ENCODE peak calls at places on chromosomes 12 and 14, in four cellular contexts. F is WTC11, X is AG10803, S is psoas muscle. Q is an unnamed sample.

GRCh38 chr14:36241183-36241582 is 64.7 kb upstream of the PTCSC3 start:
- DNase-seq in F (no peak), X (no peak), S (no peak), Q (peak)

GRCh38 chr12:116381744-116382455 is 104.4 kb upstream of the MED13L start:
- DNase-seq in F (peak), X (peak), S (no peak), Q (peak)

GRCh38 chr14:54686219-54686870 is 119.4 kb downstream of the SAMD4A start:
- DNase-seq in F (no peak), X (peak), S (peak), Q (peak)

GRCh38 chr12:72017054-72017651 is 78.5 kb downstream of the TPH2 start:
- DNase-seq in F (peak), X (peak), S (peak), Q (peak)

GRCh38 chr12:27446436-27446835 is at the start of gene SMCO2:
- DNase-seq in F (no peak), X (no peak), S (no peak), Q (no peak)

GRCh38 chr12:53061404-53062010 is 11.6 kb downstream of the TNS2 start:
- DNase-seq in F (peak), X (no peak), S (peak), Q (no peak)

GRCh38 chr12:6960291-6961277 is 9.4 kb downstream of the PTPN6 start:
- DNase-seq in F (no peak), X (peak), S (peak), Q (peak)

GRCh38 chr12:105820407-105821140 is 318.2 kb downstream of the NUAK1 start:
- DNase-seq in F (no peak), X (peak), S (peak), Q (peak)

GRCh38 chr12:2418579-2418978 is 365.8 kb downstream of the CACNA1C start:
- DNase-seq in F (no peak), X (no peak), S (no peak), Q (no peak)

DNA sequence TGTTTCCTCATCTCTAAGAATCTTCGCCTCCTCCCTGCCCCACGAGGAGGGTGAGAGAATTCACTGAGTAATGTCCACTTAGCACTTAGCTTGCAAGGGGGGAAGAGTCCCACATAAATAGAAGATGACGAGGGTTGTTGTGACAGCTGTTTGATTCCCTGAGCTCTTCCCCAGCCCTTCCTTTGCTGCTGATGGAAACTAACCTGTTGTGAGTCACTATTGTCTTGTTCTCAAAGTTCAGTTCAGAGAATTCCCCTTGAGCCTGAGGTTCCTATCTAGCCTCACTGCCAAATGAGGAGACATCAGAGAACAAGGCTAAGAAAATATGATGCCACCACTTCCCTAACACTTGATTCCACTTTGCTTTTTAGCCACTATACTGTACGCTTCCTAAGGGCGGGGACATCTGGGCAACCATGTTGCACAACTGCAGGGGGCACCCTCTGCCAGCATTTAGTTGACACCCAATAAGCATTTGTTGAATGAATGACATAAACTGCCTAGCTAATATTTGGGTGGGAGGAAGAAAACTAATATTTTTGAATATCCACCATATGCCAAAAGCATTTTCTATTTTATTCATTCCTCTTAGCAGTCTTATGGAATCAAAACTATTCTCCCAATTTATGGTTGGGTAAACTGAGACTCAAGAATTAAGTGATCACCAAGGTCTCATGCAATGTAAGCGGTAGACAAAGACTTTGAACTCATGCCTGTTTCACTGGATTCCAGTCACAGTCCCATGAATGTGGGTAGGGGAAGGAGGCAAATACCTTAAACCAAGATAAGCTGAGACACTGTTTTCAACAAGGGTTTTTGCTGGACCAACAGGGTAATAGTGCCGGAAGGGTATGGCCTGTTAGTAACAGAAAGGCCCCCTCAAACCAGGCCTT is 77.6 kb downstream of the ZFP36L1 start:
- DNase-seq in F (no peak), X (peak), S (no peak), Q (peak)
- TF ChIP-seq CTCF in F (no peak), X (no peak), S (no peak), Q (no peak)

GRCh38 chr12:132141976-132142678 is 2.0 kb downstream of the DDX51 start:
- DNase-seq in F (no peak), X (no peak), S (no peak), Q (no peak)
- TF ChIP-seq CTCF in F (no peak), X (no peak), S (no peak), Q (no peak)

GRCh38 chr12:22531205-22531604 is 13.1 kb downstream of the C2CD5 start:
- DNase-seq in F (no peak), X (no peak), S (no peak), Q (no peak)

GRCh38 chr12:22532317-22532716 is 12.0 kb downstream of the C2CD5 start:
- DNase-seq in F (no peak), X (no peak), S (no peak), Q (no peak)

GRCh38 chr12:22527999-22528398 is 16.3 kb downstream of the C2CD5 start:
- DNase-seq in F (no peak), X (peak), S (no peak), Q (peak)

GRCh38 chr12:22526836-22527235 is 17.5 kb downstream of the C2CD5 start:
- DNase-seq in F (no peak), X (no peak), S (no peak), Q (no peak)

DNA sequence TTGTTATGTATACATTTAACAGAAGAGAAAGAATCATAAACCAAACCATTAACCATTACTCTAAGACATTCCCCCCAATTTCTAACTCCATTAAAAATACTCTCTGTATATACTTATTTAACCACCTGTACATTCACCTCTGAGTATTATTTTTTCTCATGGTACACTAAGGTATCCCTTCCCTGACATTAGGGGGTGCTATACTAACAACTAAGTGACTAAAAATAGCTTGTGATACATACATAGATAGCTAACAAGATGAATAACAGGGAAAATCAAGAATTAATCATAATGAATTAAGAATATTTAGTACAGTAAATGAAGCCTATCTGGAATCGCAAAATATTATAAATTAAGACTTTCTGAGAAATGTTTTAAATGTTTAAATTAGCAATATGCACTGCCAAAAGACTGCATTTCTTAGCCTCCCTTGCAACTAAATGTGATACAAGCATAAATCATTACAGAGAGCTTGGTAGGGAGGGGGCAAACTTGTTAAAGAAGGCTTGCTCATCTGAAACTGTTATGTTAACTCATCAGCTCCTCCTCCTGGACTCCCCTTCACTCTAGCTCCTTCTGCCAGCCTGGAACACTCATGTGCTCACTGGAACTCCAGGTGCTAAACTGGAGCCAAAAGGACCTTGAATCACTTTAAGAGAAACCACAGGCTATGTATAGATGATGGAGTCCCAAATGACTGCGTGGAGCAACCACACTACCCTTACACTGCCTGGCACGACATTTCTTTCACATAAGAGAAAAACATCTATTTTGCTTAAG is 14.9 kb downstream of the C2CD5 start:
- DNase-seq in F (no peak), X (peak), S (no peak), Q (peak)
- TF ChIP-seq CTCF in F (peak), X (peak), S (peak), Q (peak)

DNA sequence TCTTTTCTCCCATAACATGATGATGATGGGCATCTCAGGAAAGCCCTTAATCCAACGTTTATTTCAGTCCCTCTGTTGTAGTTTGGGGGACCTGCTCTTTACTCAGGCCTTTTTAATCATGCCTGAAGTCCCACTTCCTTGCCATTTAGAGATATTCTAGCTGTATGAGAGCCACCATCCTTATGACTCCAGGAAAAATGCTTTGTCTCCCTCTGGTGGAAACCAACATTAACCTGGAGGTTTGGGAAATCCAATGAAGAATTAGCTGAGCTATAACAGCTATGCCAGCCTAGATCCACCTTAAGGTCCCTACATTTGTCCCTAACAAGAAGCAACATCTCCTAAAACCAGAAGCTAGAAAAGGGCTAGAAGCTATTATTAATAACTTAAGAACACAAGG is 1399.1 kb downstream of the LRFN5 start:
- DNase-seq in F (no peak), X (no peak), S (no peak), Q (peak)
- TF ChIP-seq CTCF in F (no peak), X (no peak), S (no peak), Q (peak)

DNA sequence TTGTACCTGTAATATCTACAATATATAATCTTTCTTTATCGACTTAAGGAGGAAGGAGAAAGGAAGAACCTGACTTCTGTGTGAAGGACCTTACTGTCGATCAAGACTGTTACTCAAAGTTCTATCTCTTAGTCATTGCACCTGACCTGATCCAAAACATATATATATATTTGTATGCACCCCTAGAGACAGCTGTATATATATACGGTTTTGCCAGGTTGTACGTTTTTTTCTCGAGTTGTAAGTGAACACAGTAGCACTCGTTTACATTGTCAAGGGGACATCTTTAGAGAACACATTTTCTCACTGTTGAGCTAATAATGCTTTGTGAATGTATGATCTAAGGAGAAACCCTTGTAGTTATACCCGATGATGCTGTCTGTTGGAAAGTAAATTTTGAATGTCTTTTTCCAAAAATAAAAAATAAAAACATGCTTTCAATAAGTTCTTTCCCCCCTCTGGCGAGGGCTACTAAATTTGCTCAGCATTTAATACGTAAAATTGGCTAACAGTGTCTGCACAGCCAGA is 536 bp upstream of the SLC35E3 start:
- DNase-seq in F (no peak), X (no peak), S (no peak), Q (no peak)
- TF ChIP-seq CTCF in F (no peak), X (no peak), S (no peak), Q (no peak)

GRCh38 chr12:49064767-49065152 is 4.2 kb upstream of the KMT2D start:
- DNase-seq in F (no peak), X (no peak), S (no peak), Q (no peak)

GRCh38 chr12:49068879-49069506 is 786 bp downstream of the RHEBL1 start:
- DNase-seq in F (no peak), X (no peak), S (no peak), Q (no peak)

GRCh38 chr12:49066120-49066519 is 3.7 kb downstream of the RHEBL1 start:
- DNase-seq in F (no peak), X (no peak), S (no peak), Q (no peak)

GRCh38 chr12:49070971-49071370 is 1.2 kb upstream of the RHEBL1 start:
- DNase-seq in F (no peak), X (no peak), S (no peak), Q (no peak)

GRCh38 chr12:49069507-49070346 is at the start of gene RHEBL1:
- DNase-seq in F (peak), X (peak), S (peak), Q (peak)
- TF ChIP-seq CTCF in F (no peak), X (peak), S (no peak), Q (peak)

GRCh38 chr12:33605776-33606175 is 166.2 kb upstream of the SYT10 start:
- DNase-seq in F (no peak), X (no peak), S (no peak), Q (peak)
- TF ChIP-seq CTCF in F (peak), X (no peak), S (no peak), Q (peak)

GRCh38 chr12:8603858-8604257 is 8.8 kb downstream of the AICDA start:
- DNase-seq in F (no peak), X (no peak), S (no peak), Q (no peak)
- TF ChIP-seq CTCF in F (no peak), X (no peak), S (no peak), Q (peak)

Q was measured in fibroblast of mammary gland.